ENCODE peak calls at places on chromosome 1, in ten cellular contexts. One of them, this sample, is unnamed.

GRCh38 chr1:182129398-182129797 is 67.9 kb upstream of the ZNF648 start:
- DNase-seq in AG10803: no peak
- DNase-seq in progenitor cell of endocrine pancreas: no peak
- DNase-seq in fibroblast of mammary gland: no peak
- DNase-seq in RWPE1: no peak
- DNase-seq in mammary epithelial cell: no peak
- DNase-seq in GM10248: no peak
- DNase-seq in colonic mucosa: no peak
- DNase-seq in IMR-90: no peak
- DNase-seq in GM12864: no peak
- DNase-seq in this sample: no peak

GRCh38 chr1:89821322-89822108 is 683 bp downstream of the LRRC8D start:
- DNase-seq in AG10803: no peak
- DNase-seq in progenitor cell of endocrine pancreas: peak
- DNase-seq in fibroblast of mammary gland: no peak
- DNase-seq in RWPE1: peak
- DNase-seq in mammary epithelial cell: peak
- DNase-seq in GM10248: peak
- DNase-seq in colonic mucosa: peak
- DNase-seq in IMR-90: peak
- DNase-seq in GM12864: peak
- DNase-seq in this sample: no peak

GRCh38 chr1:24966121-24966723 is 36.1 kb upstream of the RUNX3 start:
- DNase-seq in AG10803: no peak
- DNase-seq in progenitor cell of endocrine pancreas: no peak
- DNase-seq in fibroblast of mammary gland: no peak
- DNase-seq in RWPE1: no peak
- DNase-seq in mammary epithelial cell: no peak
- DNase-seq in GM10248: peak
- DNase-seq in colonic mucosa: no peak
- DNase-seq in IMR-90: no peak
- DNase-seq in GM12864: no peak
- DNase-seq in this sample: no peak

GRCh38 chr1:243598433-243598832 is 251.6 kb downstream of the AKT3 start:
- DNase-seq in AG10803: peak
- DNase-seq in progenitor cell of endocrine pancreas: no peak
- DNase-seq in fibroblast of mammary gland: peak
- DNase-seq in RWPE1: peak
- DNase-seq in mammary epithelial cell: peak
- DNase-seq in GM10248: peak
- DNase-seq in colonic mucosa: no peak
- DNase-seq in IMR-90: peak
- DNase-seq in GM12864: peak
- DNase-seq in this sample: no peak

GRCh38 chr1:59105548-59106507 is 191.1 kb upstream of the FGGY start:
- DNase-seq in AG10803: no peak
- DNase-seq in progenitor cell of endocrine pancreas: no peak
- DNase-seq in fibroblast of mammary gland: peak
- DNase-seq in RWPE1: no peak
- DNase-seq in mammary epithelial cell: no peak
- DNase-seq in GM10248: no peak
- DNase-seq in colonic mucosa: no peak
- DNase-seq in IMR-90: no peak
- DNase-seq in GM12864: no peak
- DNase-seq in this sample: no peak

GRCh38 chr1:213724640-213725536 is 262.9 kb upstream of the PROX1 start:
- DNase-seq in AG10803: peak
- DNase-seq in progenitor cell of endocrine pancreas: no peak
- DNase-seq in fibroblast of mammary gland: peak
- DNase-seq in RWPE1: no peak
- DNase-seq in mammary epithelial cell: peak
- DNase-seq in GM10248: no peak
- DNase-seq in colonic mucosa: peak
- DNase-seq in IMR-90: no peak
- DNase-seq in GM12864: no peak
- DNase-seq in this sample: no peak

GRCh38 chr1:221478050-221478949 is 263.6 kb downstream of the DUSP10 start:
- DNase-seq in AG10803: peak
- DNase-seq in progenitor cell of endocrine pancreas: no peak
- DNase-seq in fibroblast of mammary gland: peak
- DNase-seq in RWPE1: peak
- DNase-seq in mammary epithelial cell: peak
- DNase-seq in GM10248: peak
- DNase-seq in colonic mucosa: peak
- DNase-seq in IMR-90: peak
- DNase-seq in GM12864: peak
- DNase-seq in this sample: no peak

GRCh38 chr1:164635784-164636729 is 77.1 kb downstream of the PBX1 start:
- DNase-seq in AG10803: no peak
- DNase-seq in progenitor cell of endocrine pancreas: no peak
- DNase-seq in fibroblast of mammary gland: peak
- DNase-seq in RWPE1: no peak
- DNase-seq in mammary epithelial cell: no peak
- DNase-seq in GM10248: no peak
- DNase-seq in colonic mucosa: peak
- DNase-seq in IMR-90: no peak
- DNase-seq in GM12864: no peak
- DNase-seq in this sample: no peak

GRCh38 chr1:156336242-156336641 is 1.9 kb downstream of the CCT3 start:
- DNase-seq in AG10803: no peak
- DNase-seq in progenitor cell of endocrine pancreas: no peak
- DNase-seq in fibroblast of mammary gland: no peak
- DNase-seq in RWPE1: no peak
- DNase-seq in mammary epithelial cell: no peak
- DNase-seq in GM10248: no peak
- DNase-seq in colonic mucosa: no peak
- DNase-seq in IMR-90: no peak
- DNase-seq in GM12864: no peak
- DNase-seq in this sample: no peak
- TF ChIP-seq CTCF in AG10803: no peak
- TF ChIP-seq CTCF in progenitor cell of endocrine pancreas: peak
- TF ChIP-seq CTCF in fibroblast of mammary gland: peak
- TF ChIP-seq CTCF in RWPE1: no peak
- TF ChIP-seq CTCF in mammary epithelial cell: peak
- TF ChIP-seq CTCF in GM10248: peak
- TF ChIP-seq CTCF in colonic mucosa: no peak
- TF ChIP-seq CTCF in IMR-90: no peak
- TF ChIP-seq CTCF in GM12864: peak
- TF ChIP-seq CTCF in this sample: peak

GRCh38 chr1:162142968-162143367 is 73.5 kb downstream of the NOS1AP start:
- DNase-seq in AG10803: no peak
- DNase-seq in progenitor cell of endocrine pancreas: no peak
- DNase-seq in fibroblast of mammary gland: no peak
- DNase-seq in RWPE1: no peak
- DNase-seq in mammary epithelial cell: no peak
- DNase-seq in GM10248: no peak
- DNase-seq in colonic mucosa: no peak
- DNase-seq in IMR-90: no peak
- DNase-seq in GM12864: no peak
- DNase-seq in this sample: no peak

GRCh38 chr1:162144268-162144667 is 74.8 kb downstream of the NOS1AP start:
- DNase-seq in AG10803: no peak
- DNase-seq in progenitor cell of endocrine pancreas: no peak
- DNase-seq in fibroblast of mammary gland: no peak
- DNase-seq in RWPE1: no peak
- DNase-seq in mammary epithelial cell: no peak
- DNase-seq in GM10248: no peak
- DNase-seq in colonic mucosa: no peak
- DNase-seq in IMR-90: no peak
- DNase-seq in GM12864: no peak
- DNase-seq in this sample: no peak

GRCh38 chr1:162145280-162145965 is 75.9 kb downstream of the NOS1AP start:
- DNase-seq in AG10803: no peak
- DNase-seq in progenitor cell of endocrine pancreas: no peak
- DNase-seq in fibroblast of mammary gland: no peak
- DNase-seq in RWPE1: no peak
- DNase-seq in mammary epithelial cell: no peak
- DNase-seq in GM10248: no peak
- DNase-seq in colonic mucosa: no peak
- DNase-seq in IMR-90: no peak
- DNase-seq in GM12864: no peak
- DNase-seq in this sample: no peak

GRCh38 chr1:162145966-162146696 is 76.6 kb downstream of the NOS1AP start:
- DNase-seq in AG10803: no peak
- DNase-seq in progenitor cell of endocrine pancreas: no peak
- DNase-seq in fibroblast of mammary gland: no peak
- DNase-seq in RWPE1: no peak
- DNase-seq in mammary epithelial cell: no peak
- DNase-seq in GM10248: no peak
- DNase-seq in colonic mucosa: no peak
- DNase-seq in IMR-90: no peak
- DNase-seq in GM12864: no peak
- DNase-seq in this sample: no peak

DNA sequence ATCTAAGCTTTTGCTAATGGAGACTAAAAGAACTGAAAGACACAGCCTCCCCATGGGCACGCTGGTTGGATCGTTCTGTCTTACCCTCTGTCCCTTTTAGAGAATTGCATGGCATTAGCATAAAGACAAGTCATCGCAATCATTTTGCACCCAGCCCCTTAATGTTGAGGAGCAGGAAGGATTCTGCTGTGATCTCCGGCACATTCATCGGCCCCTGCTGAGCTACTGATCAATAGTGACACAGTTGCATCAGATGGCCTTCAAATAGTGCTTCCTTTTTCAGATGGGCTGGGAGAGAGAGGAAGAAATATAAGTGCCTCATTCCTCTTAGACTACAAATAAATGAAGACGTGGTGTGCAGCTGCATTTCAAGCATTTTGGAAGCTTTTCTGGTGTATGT is 75.4 kb downstream of the NOS1AP start:
- DNase-seq in AG10803: no peak
- DNase-seq in progenitor cell of endocrine pancreas: no peak
- DNase-seq in fibroblast of mammary gland: no peak
- DNase-seq in RWPE1: no peak
- DNase-seq in mammary epithelial cell: no peak
- DNase-seq in GM10248: no peak
- DNase-seq in colonic mucosa: no peak
- DNase-seq in IMR-90: no peak
- DNase-seq in GM12864: no peak
- DNase-seq in this sample: no peak
- TF ChIP-seq CTCF in AG10803: no peak
- TF ChIP-seq CTCF in progenitor cell of endocrine pancreas: no peak
- TF ChIP-seq CTCF in fibroblast of mammary gland: no peak
- TF ChIP-seq CTCF in RWPE1: no peak
- TF ChIP-seq CTCF in mammary epithelial cell: no peak
- TF ChIP-seq CTCF in GM10248: no peak
- TF ChIP-seq CTCF in colonic mucosa: no peak
- TF ChIP-seq CTCF in IMR-90: no peak
- TF ChIP-seq CTCF in GM12864: no peak
- TF ChIP-seq CTCF in this sample: no peak

GRCh38 chr1:39652105-39652504 is 12.7 kb upstream of the HEYL start:
- DNase-seq in AG10803: no peak
- DNase-seq in progenitor cell of endocrine pancreas: no peak
- DNase-seq in fibroblast of mammary gland: peak
- DNase-seq in RWPE1: no peak
- DNase-seq in mammary epithelial cell: no peak
- DNase-seq in GM10248: no peak
- DNase-seq in colonic mucosa: no peak
- DNase-seq in IMR-90: no peak
- DNase-seq in GM12864: no peak
- DNase-seq in this sample: no peak

GRCh38 chr1:39652534-39652933 is 13.1 kb upstream of the HEYL start:
- DNase-seq in AG10803: no peak
- DNase-seq in progenitor cell of endocrine pancreas: no peak
- DNase-seq in fibroblast of mammary gland: peak
- DNase-seq in RWPE1: no peak
- DNase-seq in mammary epithelial cell: no peak
- DNase-seq in GM10248: no peak
- DNase-seq in colonic mucosa: no peak
- DNase-seq in IMR-90: no peak
- DNase-seq in GM12864: no peak
- DNase-seq in this sample: no peak

GRCh38 chr1:39655578-39656268 is 16.2 kb downstream of the NT5C1A start:
- DNase-seq in AG10803: no peak
- DNase-seq in progenitor cell of endocrine pancreas: no peak
- DNase-seq in fibroblast of mammary gland: no peak
- DNase-seq in RWPE1: no peak
- DNase-seq in mammary epithelial cell: no peak
- DNase-seq in GM10248: no peak
- DNase-seq in colonic mucosa: no peak
- DNase-seq in IMR-90: no peak
- DNase-seq in GM12864: no peak
- DNase-seq in this sample: no peak

GRCh38 chr1:39654291-39654690 is 14.8 kb upstream of the HEYL start:
- DNase-seq in AG10803: no peak
- DNase-seq in progenitor cell of endocrine pancreas: no peak
- DNase-seq in fibroblast of mammary gland: peak
- DNase-seq in RWPE1: no peak
- DNase-seq in mammary epithelial cell: no peak
- DNase-seq in GM10248: no peak
- DNase-seq in colonic mucosa: no peak
- DNase-seq in IMR-90: peak
- DNase-seq in GM12864: no peak
- DNase-seq in this sample: no peak

GRCh38 chr1:39653546-39654031 is 14.1 kb upstream of the HEYL start:
- DNase-seq in AG10803: peak
- DNase-seq in progenitor cell of endocrine pancreas: peak
- DNase-seq in fibroblast of mammary gland: peak
- DNase-seq in RWPE1: peak
- DNase-seq in mammary epithelial cell: peak
- DNase-seq in GM10248: peak
- DNase-seq in colonic mucosa: peak
- DNase-seq in IMR-90: peak
- DNase-seq in GM12864: peak
- DNase-seq in this sample: peak
- TF ChIP-seq CTCF in AG10803: peak
- TF ChIP-seq CTCF in progenitor cell of endocrine pancreas: peak
- TF ChIP-seq CTCF in fibroblast of mammary gland: peak
- TF ChIP-seq CTCF in RWPE1: peak
- TF ChIP-seq CTCF in mammary epithelial cell: peak
- TF ChIP-seq CTCF in GM10248: peak
- TF ChIP-seq CTCF in colonic mucosa: peak
- TF ChIP-seq CTCF in IMR-90: peak
- TF ChIP-seq CTCF in GM12864: peak
- TF ChIP-seq CTCF in this sample: peak

GRCh38 chr1:43007377-43008105 is 48.9 kb upstream of the SLC2A1 start:
- DNase-seq in AG10803: no peak
- DNase-seq in progenitor cell of endocrine pancreas: peak
- DNase-seq in fibroblast of mammary gland: no peak
- DNase-seq in RWPE1: no peak
- DNase-seq in mammary epithelial cell: no peak
- DNase-seq in GM10248: no peak
- DNase-seq in colonic mucosa: no peak
- DNase-seq in IMR-90: no peak
- DNase-seq in GM12864: no peak
- DNase-seq in this sample: no peak

GRCh38 chr1:43009274-43009673 is 50.6 kb upstream of the SLC2A1 start:
- DNase-seq in AG10803: no peak
- DNase-seq in progenitor cell of endocrine pancreas: no peak
- DNase-seq in fibroblast of mammary gland: no peak
- DNase-seq in RWPE1: no peak
- DNase-seq in mammary epithelial cell: no peak
- DNase-seq in GM10248: no peak
- DNase-seq in colonic mucosa: no peak
- DNase-seq in IMR-90: no peak
- DNase-seq in GM12864: no peak
- DNase-seq in this sample: no peak

GRCh38 chr1:43008425-43009108 is 49.9 kb upstream of the SLC2A1 start:
- DNase-seq in AG10803: no peak
- DNase-seq in progenitor cell of endocrine pancreas: no peak
- DNase-seq in fibroblast of mammary gland: no peak
- DNase-seq in RWPE1: no peak
- DNase-seq in mammary epithelial cell: no peak
- DNase-seq in GM10248: no peak
- DNase-seq in colonic mucosa: no peak
- DNase-seq in IMR-90: no peak
- DNase-seq in GM12864: no peak
- DNase-seq in this sample: no peak

GRCh38 chr1:43005460-43006351 is 47.0 kb upstream of the SLC2A1 start:
- DNase-seq in AG10803: no peak
- DNase-seq in progenitor cell of endocrine pancreas: no peak
- DNase-seq in fibroblast of mammary gland: no peak
- DNase-seq in RWPE1: no peak
- DNase-seq in mammary epithelial cell: no peak
- DNase-seq in GM10248: no peak
- DNase-seq in colonic mucosa: no peak
- DNase-seq in IMR-90: no peak
- DNase-seq in GM12864: no peak
- DNase-seq in this sample: no peak

GRCh38 chr1:43008106-43008424 is 49.4 kb upstream of the SLC2A1 start:
- DNase-seq in AG10803: no peak
- DNase-seq in progenitor cell of endocrine pancreas: no peak
- DNase-seq in fibroblast of mammary gland: no peak
- DNase-seq in RWPE1: no peak
- DNase-seq in mammary epithelial cell: no peak
- DNase-seq in GM10248: no peak
- DNase-seq in colonic mucosa: no peak
- DNase-seq in IMR-90: no peak
- DNase-seq in GM12864: no peak
- DNase-seq in this sample: no peak
- TF ChIP-seq CTCF in AG10803: no peak
- TF ChIP-seq CTCF in progenitor cell of endocrine pancreas: peak
- TF ChIP-seq CTCF in fibroblast of mammary gland: no peak
- TF ChIP-seq CTCF in RWPE1: no peak
- TF ChIP-seq CTCF in mammary epithelial cell: no peak
- TF ChIP-seq CTCF in GM10248: no peak
- TF ChIP-seq CTCF in colonic mucosa: no peak
- TF ChIP-seq CTCF in IMR-90: no peak
- TF ChIP-seq CTCF in GM12864: no peak
- TF ChIP-seq CTCF in this sample: no peak

This sample was measured in osteocyte.